ENCODE peak calls at places on chromosomes 1 and 21, in four cellular contexts. One of them, this sample, is unnamed.

GRCh38 chr1:69929278-69930057 is 275.9 kb downstream of the LRRC40 start:
- DNase-seq in IMR-90: no peak
- DNase-seq in Peyer's patch: no peak
- DNase-seq in GM06990: no peak
- DNase-seq in this sample: no peak

GRCh38 chr1:28290851-28291250 is 31.5 kb downstream of the SESN2 start:
- DNase-seq in IMR-90: no peak
- DNase-seq in Peyer's patch: peak; percentile 62
- DNase-seq in GM06990: no peak
- DNase-seq in this sample: no peak

GRCh38 chr1:70487910-70488665 is 77.0 kb downstream of the CTH start:
- DNase-seq in IMR-90: peak; percentile 34
- DNase-seq in Peyer's patch: no peak
- DNase-seq in GM06990: no peak
- DNase-seq in this sample: no peak

GRCh38 chr1:218496561-218496960 is 151.4 kb downstream of the TGFB2 start:
- DNase-seq in IMR-90: peak; percentile 100
- DNase-seq in Peyer's patch: no peak
- DNase-seq in GM06990: no peak
- DNase-seq in this sample: no peak

GRCh38 chr21:46095106-46095719 is 2.7 kb upstream of the COL6A2 start:
- DNase-seq in IMR-90: no peak
- DNase-seq in Peyer's patch: no peak
- DNase-seq in GM06990: no peak
- DNase-seq in this sample: no peak

GRCh38 chr1:116374340-116375164 is 1.5 kb downstream of the ATP1A1 start:
- DNase-seq in IMR-90: no peak
- DNase-seq in Peyer's patch: peak; percentile 71
- DNase-seq in GM06990: no peak
- DNase-seq in this sample: peak; percentile 44

GRCh38 chr1:29858646-29859045 is 622.3 kb downstream of the PTPRU start:
- DNase-seq in IMR-90: no peak
- DNase-seq in Peyer's patch: no peak
- DNase-seq in GM06990: no peak
- DNase-seq in this sample: no peak

GRCh38 chr21:46008893-46009635 is 27.5 kb downstream of the COL6A1 start:
- DNase-seq in IMR-90: no peak
- DNase-seq in Peyer's patch: peak; percentile 39
- DNase-seq in GM06990: no peak
- DNase-seq in this sample: no peak

GRCh38 chr1:232726048-232726779 is 79.0 kb upstream of the MAP10 start:
- DNase-seq in IMR-90: peak; percentile 31
- DNase-seq in Peyer's patch: no peak
- DNase-seq in GM06990: no peak
- DNase-seq in this sample: no peak

GRCh38 chr1:203186446-203187305 is at the start of gene CHI3L1:
- DNase-seq in IMR-90: no peak
- DNase-seq in Peyer's patch: no peak
- DNase-seq in GM06990: no peak
- DNase-seq in this sample: no peak

GRCh38 chr1:66981679-66982078 is 56.9 kb downstream of the MIER1 start:
- DNase-seq in IMR-90: peak; percentile 18
- DNase-seq in Peyer's patch: peak; percentile 69
- DNase-seq in GM06990: no peak
- DNase-seq in this sample: no peak

GRCh38 chr1:64487061-64487460 is 17.1 kb downstream of the CACHD1 start:
- DNase-seq in IMR-90: no peak
- DNase-seq in Peyer's patch: no peak
- DNase-seq in GM06990: no peak
- DNase-seq in this sample: no peak

GRCh38 chr1:52127181-52128175 is 14.4 kb upstream of the ZFYVE9 start:
- DNase-seq in IMR-90: peak; percentile 77
- DNase-seq in Peyer's patch: peak; percentile 62
- DNase-seq in GM06990: no peak
- DNase-seq in this sample: no peak

GRCh38 chr1:169529068-169529642 is 43.4 kb upstream of the SLC19A2 start:
- DNase-seq in IMR-90: no peak
- DNase-seq in Peyer's patch: peak; percentile 83
- DNase-seq in GM06990: no peak
- DNase-seq in this sample: no peak

GRCh38 chr1:222247081-222247480 is 300.8 kb downstream of the HHIPL2 start:
- DNase-seq in IMR-90: no peak
- DNase-seq in Peyer's patch: no peak
- DNase-seq in GM06990: no peak
- DNase-seq in this sample: no peak

GRCh38 chr1:25672763-25673409 is 56.3 kb downstream of the MAN1C1 start:
- DNase-seq in IMR-90: peak; percentile 49
- DNase-seq in Peyer's patch: no peak
- DNase-seq in GM06990: no peak
- DNase-seq in this sample: no peak

GRCh38 chr1:151273924-151274466 is 8.1 kb upstream of the ZNF687 start:
- DNase-seq in IMR-90: no peak
- DNase-seq in Peyer's patch: no peak
- DNase-seq in GM06990: no peak
- DNase-seq in this sample: peak; percentile 8

GRCh38 chr1:54489627-54490240 is 58.3 kb upstream of the ACOT11 start:
- DNase-seq in IMR-90: no peak
- DNase-seq in Peyer's patch: no peak
- DNase-seq in GM06990: no peak
- DNase-seq in this sample: no peak
- TF ChIP-seq CTCF in IMR-90: no peak
- TF ChIP-seq CTCF in Peyer's patch: no peak
- TF ChIP-seq CTCF in GM06990: no peak
- TF ChIP-seq CTCF in this sample: no peak

DNA sequence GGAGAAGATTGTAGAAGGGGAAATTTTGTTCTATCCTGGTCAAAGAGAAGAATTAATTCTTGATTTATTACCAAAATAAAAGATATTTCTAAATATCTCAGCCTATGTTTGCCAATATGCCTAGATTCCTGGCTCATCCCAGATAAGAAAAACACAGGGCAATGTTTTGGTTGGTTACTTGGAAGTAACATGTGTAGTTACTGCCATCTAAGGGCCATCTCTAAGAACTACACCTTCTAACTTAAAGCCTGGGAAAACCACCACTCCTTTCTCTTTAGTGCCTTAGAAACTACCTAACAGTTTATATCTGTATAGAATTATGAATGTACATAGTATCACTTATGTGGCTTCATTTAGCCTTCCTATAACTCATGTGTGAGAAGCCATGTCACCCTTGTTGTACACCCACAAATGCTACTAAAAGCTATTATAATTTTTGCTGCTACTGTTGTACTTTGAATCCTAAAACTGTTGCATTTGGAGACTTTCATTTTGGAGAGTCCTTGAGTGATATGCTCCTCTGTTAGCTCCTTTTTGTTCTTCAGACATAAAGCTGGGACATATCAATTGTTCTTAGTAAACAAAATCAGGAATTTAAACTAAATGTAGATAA is 4.5 kb downstream of the AIM2 start:
- DNase-seq in IMR-90: peak; percentile 80
- DNase-seq in Peyer's patch: no peak
- DNase-seq in GM06990: no peak
- DNase-seq in this sample: no peak
- TF ChIP-seq CTCF in IMR-90: peak; percentile 78
- TF ChIP-seq CTCF in Peyer's patch: peak; percentile 75
- TF ChIP-seq CTCF in GM06990: peak; percentile 54
- TF ChIP-seq CTCF in this sample: peak; percentile 84

DNA sequence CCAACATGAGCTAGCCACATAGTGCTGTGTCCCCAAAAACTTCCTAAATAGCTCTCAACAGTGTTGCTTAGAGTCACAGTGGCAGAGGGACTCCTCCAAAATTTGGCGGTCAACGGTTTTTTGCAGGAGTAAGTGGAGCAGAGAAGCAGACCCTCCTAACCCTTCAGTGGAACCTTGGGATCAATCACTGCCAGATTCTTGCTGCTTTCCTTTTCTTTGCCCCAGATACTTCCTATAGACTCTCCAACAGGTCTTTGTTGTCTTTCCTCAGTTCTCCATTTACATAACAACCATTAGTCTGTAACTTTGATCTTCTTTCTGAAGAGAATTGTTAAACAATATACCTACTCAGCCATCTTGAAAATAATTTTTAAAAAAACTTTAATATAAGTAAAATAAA is 556.1 kb downstream of the BRINP3 start:
- DNase-seq in IMR-90: no peak
- DNase-seq in Peyer's patch: no peak
- DNase-seq in GM06990: no peak
- DNase-seq in this sample: no peak
- TF ChIP-seq CTCF in IMR-90: no peak
- TF ChIP-seq CTCF in Peyer's patch: no peak
- TF ChIP-seq CTCF in GM06990: no peak
- TF ChIP-seq CTCF in this sample: no peak

DNA sequence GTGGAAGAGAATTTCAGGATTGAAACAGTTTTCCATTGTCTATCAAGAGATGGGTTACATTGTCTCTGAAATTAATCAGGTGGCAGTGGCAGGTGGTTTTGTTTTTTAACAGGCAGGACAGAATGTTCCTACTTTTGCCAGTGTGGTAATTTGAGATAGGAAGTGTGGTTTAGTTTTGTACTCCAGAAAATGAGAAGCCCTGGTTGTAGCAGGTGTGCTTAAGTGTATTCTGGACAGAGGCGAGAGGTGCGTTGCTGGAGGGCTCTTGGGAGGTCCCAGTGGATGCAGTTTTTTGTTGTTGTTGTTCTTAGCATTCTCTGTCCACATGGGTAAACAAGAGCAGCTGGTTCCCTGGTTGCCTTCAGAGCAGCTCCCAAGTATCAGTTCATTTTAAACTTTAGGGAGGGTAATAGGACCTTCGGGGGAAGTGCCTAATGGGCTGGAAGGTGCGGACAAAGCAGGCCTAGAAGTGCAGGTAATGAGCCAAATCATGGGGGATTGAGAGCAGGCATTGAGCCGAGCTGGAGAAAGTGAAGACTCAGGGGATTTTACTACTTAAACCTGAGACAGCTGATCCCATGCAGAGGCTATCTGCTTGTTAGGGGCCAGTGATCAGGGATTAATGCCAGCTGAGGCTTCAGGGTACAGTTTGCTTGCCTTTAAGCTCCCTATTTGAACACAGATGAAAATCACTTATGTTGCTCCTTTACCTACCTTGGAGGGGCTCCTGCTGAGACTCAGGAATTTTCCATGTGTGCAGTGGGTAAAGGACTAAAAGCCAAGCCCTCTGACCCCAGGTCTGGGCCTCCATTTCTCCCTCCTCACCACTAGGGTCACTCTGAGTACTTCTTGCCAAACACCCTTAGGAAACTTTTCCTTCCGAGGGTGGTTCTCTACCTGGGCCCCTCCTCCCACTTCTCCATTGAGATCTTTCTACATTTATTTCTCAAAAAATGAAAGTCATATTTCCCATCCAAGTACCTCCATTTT is 6.1 kb downstream of the PFKFB2 start:
- DNase-seq in IMR-90: no peak
- DNase-seq in Peyer's patch: no peak
- DNase-seq in GM06990: no peak
- DNase-seq in this sample: no peak
- TF ChIP-seq CTCF in IMR-90: no peak
- TF ChIP-seq CTCF in Peyer's patch: no peak
- TF ChIP-seq CTCF in GM06990: peak; percentile 13
- TF ChIP-seq CTCF in this sample: no peak

DNA sequence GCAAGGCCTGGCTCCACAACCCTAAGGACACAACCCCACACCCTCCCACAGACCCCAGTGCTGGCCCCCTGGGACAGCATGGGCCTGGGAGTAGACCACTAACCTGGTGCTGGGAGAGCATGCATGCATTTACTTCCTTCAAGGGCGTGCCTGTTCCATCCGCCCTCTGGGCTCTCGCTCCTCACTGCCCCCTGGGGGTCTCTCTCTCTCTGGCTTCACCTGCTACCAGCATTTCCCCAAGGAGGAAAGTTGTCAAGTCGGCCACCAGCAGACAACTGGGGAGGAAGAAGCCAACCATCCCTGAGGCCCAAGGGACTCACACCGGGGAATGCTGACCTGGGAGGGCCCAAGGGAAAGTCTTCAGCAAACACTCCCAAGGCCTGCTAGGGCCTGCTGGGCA is 6.5 kb downstream of the LRP8 start:
- DNase-seq in IMR-90: no peak
- DNase-seq in Peyer's patch: no peak
- DNase-seq in GM06990: no peak
- DNase-seq in this sample: peak; percentile 60
- TF ChIP-seq CTCF in IMR-90: no peak
- TF ChIP-seq CTCF in Peyer's patch: no peak
- TF ChIP-seq CTCF in GM06990: peak; percentile 44
- TF ChIP-seq CTCF in this sample: peak; percentile 37

GRCh38 chr21:31107151-31107785 is 69.0 kb upstream of the KRTAP19-8 start:
- DNase-seq in IMR-90: peak; percentile 25
- DNase-seq in Peyer's patch: no peak
- DNase-seq in GM06990: no peak
- DNase-seq in this sample: no peak

GRCh38 chr21:31111093-31111492 is 72.8 kb upstream of the KRTAP19-8 start:
- DNase-seq in IMR-90: no peak
- DNase-seq in Peyer's patch: no peak
- DNase-seq in GM06990: no peak
- DNase-seq in this sample: no peak

GRCh38 chr21:31110430-31110829 is 72.2 kb upstream of the KRTAP19-8 start:
- DNase-seq in IMR-90: no peak
- DNase-seq in Peyer's patch: no peak
- DNase-seq in GM06990: no peak
- DNase-seq in this sample: no peak

GRCh38 chr21:31107871-31108270 is 69.6 kb upstream of the KRTAP19-8 start:
- DNase-seq in IMR-90: no peak
- DNase-seq in Peyer's patch: no peak
- DNase-seq in GM06990: no peak
- DNase-seq in this sample: no peak

GRCh38 chr21:31108969-31109368 is 70.7 kb upstream of the KRTAP19-8 start:
- DNase-seq in IMR-90: peak; percentile 20
- DNase-seq in Peyer's patch: no peak
- DNase-seq in GM06990: no peak
- DNase-seq in this sample: no peak
- TF ChIP-seq CTCF in IMR-90: peak; percentile 41
- TF ChIP-seq CTCF in Peyer's patch: no peak
- TF ChIP-seq CTCF in GM06990: peak; percentile 37
- TF ChIP-seq CTCF in this sample: peak; percentile 73